ENCODE peak calls at places on chromosomes 16 and 17, in four cellular contexts. J is HepG2, H is H1, B is GM12878. Z is an unnamed sample.

GRCh38 chr17:32953883-32954282 is 25.9 kb downstream of the TMEM98 start:
- DNase-seq in J (no peak), H (no peak), B (no peak), Z (no peak)

GRCh38 chr16:53132406-53132805 is 77.6 kb downstream of the CHD9 start:
- DNase-seq in J (no peak), H (no peak), B (no peak), Z (no peak)

GRCh38 chr17:50922107-50922506 is 56.0 kb upstream of the TOB1 start:
- DNase-seq in J (no peak), H (no peak), B (no peak), Z (no peak)

GRCh38 chr17:43750154-43750553 is 8.4 kb downstream of the SOST start:
- DNase-seq in J (no peak), H (no peak), B (no peak), Z (no peak)

GRCh38 chr17:12959441-12959840 is 58.4 kb downstream of the ELAC2 start:
- DNase-seq in J (no peak), H (no peak), B (no peak), Z (no peak)

GRCh38 chr16:12067714-12068401 is 91.3 kb downstream of the SNX29 start:
- DNase-seq in J (peak), H (peak), B (no peak), Z (peak)

GRCh38 chr16:67773099-67773498 is 33.3 kb downstream of the RANBP10 start:
- DNase-seq in J (no peak), H (no peak), B (no peak), Z (peak)

GRCh38 chr17:79028496-79029326 is 4.7 kb downstream of the C1QTNF1 start:
- DNase-seq in J (peak), H (no peak), B (no peak), Z (no peak)

GRCh38 chr16:88754912-88755744 is 29.9 kb downstream of the PIEZO1 start:
- DNase-seq in J (no peak), H (no peak), B (no peak), Z (no peak)

GRCh38 chr17:12744298-12744697 is 45.0 kb upstream of the ARHGAP44 start:
- DNase-seq in J (no peak), H (no peak), B (no peak), Z (no peak)

GRCh38 chr17:43698678-43699437 is 37.1 kb upstream of the MEOX1 start:
- DNase-seq in J (no peak), H (no peak), B (no peak), Z (no peak)

GRCh38 chr16:30728904-30729672 is 19.1 kb upstream of the PHKG2 start:
- DNase-seq in J (no peak), H (no peak), B (no peak), Z (no peak)

GRCh38 chr16:27838536-27839175 is 224.9 kb downstream of the GSG1L start:
- DNase-seq in J (no peak), H (no peak), B (no peak), Z (no peak)

GRCh38 chr17:83159204-83160049 is 80.0 kb downstream of the METRNL start:
- DNase-seq in J (no peak), H (no peak), B (no peak), Z (no peak)

GRCh38 chr17:42548070-42548837 is 4.5 kb upstream of the HSD17B1 start:
- DNase-seq in J (no peak), H (peak), B (no peak), Z (no peak)

GRCh38 chr17:45440161-45440859 is 7.6 kb upstream of the ARHGAP27 start:
- DNase-seq in J (peak), H (no peak), B (no peak), Z (peak)

GRCh38 chr16:22213801-22214200 is 7.7 kb downstream of the EEF2K start:
- DNase-seq in J (no peak), H (no peak), B (no peak), Z (no peak)

GRCh38 chr16:88633684-88634140 is 4.7 kb upstream of the IL17C start:
- DNase-seq in J (peak), H (no peak), B (peak), Z (peak)

GRCh38 chr17:59762022-59762825 is 54.8 kb downstream of the VMP1 start:
- DNase-seq in J (no peak), H (no peak), B (no peak), Z (no peak)

GRCh38 chr16:11258553-11259287 is 2.7 kb upstream of the SOCS1 start:
- DNase-seq in J (peak), H (no peak), B (peak), Z (no peak)

GRCh38 chr16:22206013-22206846 is at the start of gene EEF2K:
- DNase-seq in J (peak), H (peak), B (peak), Z (peak)

GRCh38 chr17:8041249-8041928 is 2.5 kb downstream of the ALOX15B start:
- DNase-seq in J (peak), H (no peak), B (no peak), Z (peak)

GRCh38 chr17:40598021-40598927 is 33.0 kb upstream of the CCR7 start:
- DNase-seq in J (no peak), H (no peak), B (no peak), Z (no peak)

GRCh38 chr17:82767041-82767754 is 15.3 kb downstream of the TBCD start:
- DNase-seq in J (peak), H (no peak), B (no peak), Z (peak)

GRCh38 chr17:13746379-13746778 is 144.7 kb upstream of the HS3ST3A1 start:
- DNase-seq in J (no peak), H (no peak), B (no peak), Z (no peak)

GRCh38 chr17:44645341-44645740 is 10.9 kb upstream of the MEIOC start:
- DNase-seq in J (no peak), H (no peak), B (no peak), Z (no peak)

GRCh38 chr16:2468142-2468724 is 2.9 kb upstream of the NTN3 start:
- DNase-seq in J (no peak), H (no peak), B (no peak), Z (no peak)

GRCh38 chr16:73746554-73746953 is 550.1 kb upstream of the PSMD7 start:
- DNase-seq in J (no peak), H (no peak), B (no peak), Z (no peak)
- TF ChIP-seq ATF2 in J (no peak), H (no peak), B (no peak), Z (no peak)

GRCh38 chr16:503150-504071 is 24.1 kb upstream of the CAPN15 start:
- DNase-seq in J (no peak), H (no peak), B (no peak), Z (no peak)

GRCh38 chr16:500699-501098 is 26.8 kb upstream of the CAPN15 start:
- DNase-seq in J (no peak), H (no peak), B (no peak), Z (no peak)

GRCh38 chr16:499924-500323 is 27.6 kb upstream of the CAPN15 start:
- DNase-seq in J (no peak), H (no peak), B (no peak), Z (no peak)

GRCh38 chr16:505479-506245 is 21.9 kb upstream of the CAPN15 start:
- DNase-seq in J (no peak), H (no peak), B (no peak), Z (no peak)

DNA sequence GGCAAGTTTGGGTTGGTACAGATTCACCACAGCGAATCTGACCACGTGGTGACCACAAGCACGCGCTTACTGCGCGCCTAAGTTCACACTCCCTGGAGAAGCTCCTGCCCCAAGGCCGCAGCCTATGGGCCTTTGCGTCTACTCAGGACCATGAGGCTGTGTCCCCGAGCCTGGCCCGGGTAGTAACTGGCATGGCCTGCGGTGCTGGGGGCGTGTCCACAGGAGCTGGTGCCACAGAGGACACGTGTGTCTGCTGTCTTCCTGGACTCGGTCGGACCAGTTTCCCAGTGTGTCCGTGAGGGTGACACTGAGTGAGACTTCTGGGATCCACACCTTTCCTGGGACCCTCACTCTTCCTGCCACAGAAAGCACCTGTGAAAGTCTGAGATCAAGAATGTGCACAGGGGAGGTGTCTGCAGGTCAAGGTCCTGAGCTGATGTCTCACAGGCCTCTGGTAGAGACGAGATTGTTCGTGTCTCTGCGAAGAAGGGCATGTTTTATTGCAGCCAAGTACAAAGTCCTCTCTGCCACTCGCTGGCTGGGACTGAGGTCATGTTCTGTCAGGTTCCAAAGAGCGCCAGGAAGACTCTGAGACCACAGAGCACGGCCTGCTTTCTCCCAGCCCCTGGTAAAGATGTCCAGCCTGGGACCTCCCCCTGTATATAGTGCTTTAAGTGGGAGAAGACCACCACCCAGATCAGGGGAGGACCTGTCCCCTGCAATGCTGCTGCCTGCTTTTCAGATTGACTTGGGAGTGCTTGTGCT is 25.2 kb upstream of the CAPN15 start:
- DNase-seq in J (peak), H (no peak), B (no peak), Z (no peak)
- TF ChIP-seq KDM1A in J (no peak), H (no peak), B (no peak), Z (no peak)

GRCh38 chr16:47600376-47600775 is 139.2 kb downstream of the PHKB start:
- DNase-seq in J (no peak), H (no peak), B (no peak), Z (no peak)

GRCh38 chr16:47599512-47599911 is 138.4 kb downstream of the PHKB start:
- DNase-seq in J (no peak), H (no peak), B (peak), Z (no peak)

DNA sequence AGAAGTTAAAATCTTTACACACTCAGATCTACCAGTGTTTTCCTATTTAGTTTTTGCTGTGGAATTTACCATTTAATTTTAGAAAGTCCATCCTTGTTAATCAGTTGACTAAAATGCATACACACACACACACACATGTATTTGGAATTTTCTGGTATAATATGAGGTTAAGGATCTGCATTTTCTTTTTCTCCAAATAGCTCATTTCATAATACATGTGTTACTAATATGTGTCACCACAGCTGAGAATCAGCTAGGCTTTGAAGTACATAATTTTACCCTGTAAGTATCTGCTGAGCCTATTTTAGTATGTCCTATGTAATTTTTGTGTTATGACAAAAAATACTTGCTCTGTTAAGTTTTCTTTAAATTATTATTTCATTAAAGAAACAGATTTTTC is 143.2 kb downstream of the PHKB start:
- DNase-seq in J (no peak), H (no peak), B (no peak), Z (no peak)
- TF ChIP-seq ATF2 in J (no peak), H (no peak), B (no peak), Z (no peak)

DNA sequence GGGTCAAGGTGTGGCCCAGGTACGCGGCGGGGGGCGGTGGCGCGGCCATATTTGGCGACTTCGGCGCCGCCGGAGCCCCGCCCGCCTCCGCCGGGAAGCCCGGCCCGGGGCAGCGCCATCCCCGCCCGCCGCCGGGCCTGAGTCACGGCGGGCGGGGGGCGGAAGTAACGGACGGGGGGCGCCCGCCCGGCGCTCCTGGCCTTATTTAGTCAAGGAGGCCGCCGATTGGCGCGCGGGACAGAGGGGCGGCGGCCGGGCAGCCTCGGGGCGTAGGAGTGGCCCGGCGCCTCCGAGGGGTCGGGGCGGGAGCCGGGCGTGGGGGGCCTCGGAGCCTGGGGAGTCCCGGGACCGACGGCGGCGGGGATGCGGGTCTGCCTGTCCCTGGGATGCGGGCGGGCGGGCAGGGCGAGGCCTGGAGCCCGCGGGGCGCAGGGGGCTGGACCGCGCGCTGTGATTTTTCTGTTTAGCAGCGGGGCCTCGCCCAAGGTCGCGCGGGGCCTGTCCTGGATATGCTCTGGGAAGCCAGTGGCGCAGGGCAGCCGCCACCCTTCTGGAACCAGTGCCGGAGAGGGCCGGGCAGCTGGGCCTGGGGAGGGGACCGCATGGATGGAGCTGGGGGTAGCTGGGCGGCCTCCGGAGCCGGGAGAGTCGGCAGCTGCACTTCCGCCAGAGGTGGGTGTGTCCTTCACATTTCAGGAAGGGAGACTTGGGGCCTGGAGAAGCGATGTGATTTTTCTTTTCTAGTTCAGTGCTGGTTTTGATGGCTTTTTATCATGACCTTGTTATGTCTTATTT is 2.3 kb upstream of the ACTG1 start:
- DNase-seq in J (peak), H (no peak), B (no peak), Z (peak)
- TF ChIP-seq KDM1A in J (no peak), H (no peak), B (no peak), Z (no peak)

GRCh38 chr17:77404812-77405581 is 264.2 kb downstream of the SEC14L1 start:
- DNase-seq in J (no peak), H (no peak), B (peak), Z (no peak)
- TF ChIP-seq ATF2 in J (no peak), H (no peak), B (no peak), Z (no peak)

DNA sequence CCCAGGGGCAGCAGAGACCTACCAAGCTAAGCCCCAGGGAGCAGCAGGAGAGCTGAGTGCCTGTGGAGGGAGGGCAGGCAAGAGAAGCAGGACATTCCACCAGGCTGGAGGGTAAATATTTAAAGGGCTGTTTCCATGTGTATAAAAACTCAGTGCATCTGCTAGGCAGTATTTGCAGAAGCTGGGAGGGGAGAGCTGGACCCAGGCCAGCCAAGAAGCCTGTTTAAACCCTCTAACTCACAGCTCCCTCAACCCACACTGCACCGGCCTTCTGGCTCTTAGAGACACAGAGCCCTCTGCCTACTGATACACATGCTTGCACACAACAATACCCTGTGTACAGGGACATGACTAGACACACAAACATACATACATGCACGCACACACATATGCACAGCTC is 22.4 kb upstream of the TMEM132E start:
- DNase-seq in J (no peak), H (no peak), B (no peak), Z (no peak)
- TF ChIP-seq KDM1A in J (no peak), H (no peak), B (no peak), Z (no peak)

DNA sequence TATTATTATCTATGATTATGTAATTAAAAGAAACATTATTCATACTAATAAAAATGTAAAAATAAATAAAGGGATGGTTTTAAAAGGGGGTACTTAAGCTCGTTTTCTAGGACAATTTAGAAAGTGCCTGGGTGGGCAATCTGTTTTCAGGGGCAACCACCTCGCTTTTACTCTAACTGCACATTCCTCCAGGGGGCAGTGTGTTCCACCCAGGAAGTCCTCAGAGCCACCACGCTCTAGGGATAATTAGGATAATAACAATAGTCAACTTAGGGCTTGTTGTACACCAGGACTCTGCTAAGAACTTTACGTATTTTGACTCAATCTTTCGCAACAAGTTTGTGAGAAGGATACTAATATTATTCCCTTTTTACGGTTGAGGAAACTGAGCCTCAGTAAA is 396.7 kb upstream of the MAF start:
- DNase-seq in J (peak), H (no peak), B (no peak), Z (peak)
- TF ChIP-seq ATF2 in J (no peak), H (no peak), B (no peak), Z (no peak)

Z was measured in K562.